ENCODE peak calls at places on chromosomes 16 and 17, in five cellular contexts. G, Z, D, V and T are unnamed samples.

GRCh38 chr16:4966736-4967453 is 8.8 kb downstream of the SEC14L5 start:
- DNase-seq in V (no peak), Z (no peak), G (no peak), D (no peak), T (no peak)

GRCh38 chr17:64694207-64694606 is 32.1 kb upstream of the SMURF2 start:
- DNase-seq in G (no peak), V (no peak), Z (peak), D (peak), T (peak)

GRCh38 chr17:75412455-75413317 is 7.2 kb upstream of the GRB2 start:
- DNase-seq in D (peak), G (peak), Z (peak), V (peak), T (peak)

GRCh38 chr16:89863741-89864391 is 9.5 kb upstream of the TCF25 start:
- DNase-seq in D (no peak), G (peak), V (no peak), Z (no peak), T (peak)

GRCh38 chr16:85296859-85297698 is 184.8 kb upstream of the CIBAR2 start:
- DNase-seq in D (peak), G (peak), Z (peak), V (no peak), T (peak)

GRCh38 chr16:84223456-84223855 is 16.4 kb downstream of the KCNG4 start:
- DNase-seq in V (no peak), Z (no peak), G (no peak), D (no peak), T (no peak)

GRCh38 chr17:42306385-42306667 is 18.0 kb downstream of the STAT5A start:
- DNase-seq in Z (no peak), G (no peak), V (no peak), D (no peak), T (no peak)

GRCh38 chr16:87045462-87046216 is 271.6 kb downstream of the C16orf95 start:
- DNase-seq in D (no peak), V (no peak), G (no peak), Z (no peak), T (no peak)

GRCh38 chr17:1532836-1533602 is 16.6 kb upstream of the INPP5K start:
- DNase-seq in Z (peak), G (no peak), V (no peak), D (no peak), T (no peak)

GRCh38 chr17:27423651-27424050 is 32.6 kb upstream of the KSR1 start:
- DNase-seq in Z (no peak), V (no peak), G (peak), D (no peak), T (no peak)

GRCh38 chr17:46056800-46057304 is 57.8 kb downstream of the STH start:
- DNase-seq in G (no peak), D (peak), V (no peak), Z (no peak), T (no peak)

GRCh38 chr17:4038076-4038475 is 73.8 kb upstream of the ATP2A3 start:
- DNase-seq in D (no peak), V (no peak), G (no peak), Z (no peak), T (peak)

GRCh38 chr17:64778367-64779290 is 116.5 kb upstream of the SMURF2 start:
- DNase-seq in V (no peak), G (peak), D (no peak), Z (no peak), T (peak)

GRCh38 chr17:38338053-38338452 is 5.7 kb downstream of the GPR179 start:
- DNase-seq in G (no peak), V (no peak), Z (no peak), D (no peak), T (no peak)

GRCh38 chr16:83102336-83102735 is 475.6 kb downstream of the CDH13 start:
- DNase-seq in G (no peak), Z (no peak), V (no peak), D (no peak), T (no peak)

GRCh38 chr16:84648595-84649510 is 542 bp downstream of the KLHL36 start:
- DNase-seq in D (no peak), G (peak), Z (peak), V (peak), T (peak)

GRCh38 chr17:56887552-56888467 is 26.0 kb downstream of the TRIM25 start:
- DNase-seq in D (peak), V (no peak), G (no peak), Z (no peak), T (no peak)

GRCh38 chr16:67939507-67940435 is 3.1 kb upstream of the PSMB10 start:
- DNase-seq in G (no peak), V (no peak), Z (no peak), D (no peak), T (peak)

GRCh38 chr17:7141824-7142223 is 27.2 kb upstream of the ASGR2 start:
- DNase-seq in V (no peak), G (no peak), D (no peak), Z (no peak), T (no peak)

GRCh38 chr16:77295896-77296295 is 96.7 kb downstream of the SYCE1L start:
- DNase-seq in V (no peak), G (no peak), Z (no peak), D (no peak), T (no peak)

GRCh38 chr17:31405941-31406371 is 14.5 kb downstream of the RAB11FIP4 start:
- DNase-seq in Z (no peak), V (no peak), D (no peak), G (no peak), T (no peak)

GRCh38 chr16:56956756-56957155 is 5.0 kb upstream of the CETP start:
- DNase-seq in Z (no peak), V (no peak), D (no peak), G (no peak), T (no peak)

GRCh38 chr16:3246876-3247275 is 9.6 kb downstream of the MEFV start:
- DNase-seq in G (no peak), Z (no peak), V (no peak), D (no peak), T (no peak)

GRCh38 chr17:56478836-56479447 is 114.6 kb upstream of the NOG start:
- DNase-seq in D (peak), V (no peak), Z (peak), G (peak), T (no peak)

GRCh38 chr17:49928826-49929475 is 40.0 kb upstream of the DLX4 start:
- DNase-seq in Z (no peak), D (peak), V (no peak), G (no peak), T (no peak)

GRCh38 chr17:19343671-19344151 is 18.8 kb downstream of the B9D1 start:
- DNase-seq in G (no peak), Z (no peak), D (no peak), V (no peak), T (no peak)

GRCh38 chr17:45690876-45691275 is 93.2 kb upstream of the CRHR1 start:
- DNase-seq in V (no peak), Z (no peak), G (no peak), D (no peak), T (no peak)

GRCh38 chr16:27969574-27969973 is 93.9 kb downstream of the GSG1L start:
- DNase-seq in V (no peak), G (no peak), Z (no peak), D (no peak), T (no peak)

GRCh38 chr16:57118461-57119084 is 26.2 kb downstream of the CPNE2 start:
- DNase-seq in Z (no peak), V (no peak), D (no peak), G (no peak), T (no peak)

GRCh38 chr16:31213877-31214704 is at the start of gene TRIM72:
- DNase-seq in V (no peak), Z (peak), D (peak), G (no peak), T (no peak)

GRCh38 chr17:61878984-61879612 is 15.8 kb upstream of the BRIP1 start:
- DNase-seq in G (no peak), Z (no peak), D (no peak), V (no peak), T (no peak)

GRCh38 chr17:72284806-72285205 is 164.0 kb downstream of the SOX9 start:
- DNase-seq in G (no peak), V (no peak), D (no peak), Z (no peak), T (no peak)

GRCh38 chr17:81869221-81870154 is 1.6 kb downstream of the ARHGDIA start:
- DNase-seq in V (no peak), Z (no peak), G (peak), D (no peak), T (peak)

GRCh38 chr16:55125818-55126385 is 195.2 kb downstream of the IRX5 start:
- DNase-seq in G (no peak), Z (no peak), D (no peak), V (no peak), T (no peak)

GRCh38 chr17:78356163-78356713 is 3.6 kb downstream of the SOCS3 start:
- DNase-seq in V (peak), Z (no peak), G (peak), D (no peak), T (no peak)

GRCh38 chr17:79192503-79193500 is 118.2 kb downstream of the ENGASE start:
- DNase-seq in Z (no peak), G (peak), V (no peak), D (no peak), T (peak)

GRCh38 chr16:28590384-28591340 is 6.2 kb downstream of the SULT1A2 start:
- DNase-seq in G (no peak), V (no peak), Z (no peak), D (no peak), T (no peak)

GRCh38 chr16:12276631-12277030 is 300.1 kb downstream of the SNX29 start:
- DNase-seq in V (no peak), D (no peak), G (no peak), Z (no peak), T (no peak)

GRCh38 chr16:82651921-82652601 is 25.3 kb downstream of the CDH13 start:
- DNase-seq in Z (no peak), D (no peak), V (no peak), G (peak), T (no peak)